ENCODE peak calls at places on chromosomes 7 and 10, in five cellular contexts. I is SJCRH30; B is fibroblast of the aortic adventitia; C is CD8-positive, alpha-beta T cell; S is cardiac muscle cell. Z is an unnamed sample.

GRCh38 chr10:34498821-34499220 is 316.3 kb downstream of the PARD3 start:
- DNase-seq in I (no peak), B (peak; percentile 72), C (no peak), S (no peak), Z (no peak)

GRCh38 chr10:66049335-66049734 is 876.5 kb upstream of the LRRTM3 start:
- DNase-seq in I (no peak), B (no peak), C (no peak), S (no peak), Z (no peak)

GRCh38 chr10:77405771-77406241 is 231.8 kb downstream of the KCNMA1 start:
- DNase-seq in I (peak; percentile 88), B (peak; percentile 62), C (peak; percentile 16), S (peak; percentile 26), Z (peak; percentile 92)

GRCh38 chr10:78247821-78248220 is 214.2 kb downstream of the RPS24 start:
- DNase-seq in I (no peak), B (no peak), C (no peak), S (no peak), Z (no peak)

GRCh38 chr7:55641273-55641691 is 69.0 kb upstream of the VOPP1 start:
- DNase-seq in I (peak; percentile 62), B (peak; percentile 95), C (peak; percentile 27), S (peak; percentile 74), Z (peak; percentile 49)

GRCh38 chr10:35216303-35216905 is 89.8 kb downstream of the CREM start:
- DNase-seq in I (no peak), B (no peak), C (peak; percentile 28), S (no peak), Z (no peak)

GRCh38 chr7:121797283-121798037 is 75.5 kb upstream of the PTPRZ1 start:
- DNase-seq in I (no peak), B (peak; percentile 14), C (no peak), S (no peak), Z (no peak)

GRCh38 chr10:94403034-94403822 is 887 bp downstream of the TBC1D12 start:
- DNase-seq in I (peak; percentile 43), B (peak; percentile 62), C (peak; percentile 11), S (peak; percentile 76), Z (peak; percentile 78)

GRCh38 chr7:21920931-21921330 is 24.8 kb downstream of the CDCA7L start:
- DNase-seq in I (no peak), B (no peak), C (no peak), S (no peak), Z (no peak)

GRCh38 chr10:34124522-34125035 is 690.5 kb downstream of the PARD3 start:
- DNase-seq in I (no peak), B (peak; percentile 49), C (no peak), S (no peak), Z (peak; percentile 75)

GRCh38 chr10:99681553-99681952 is 22.2 kb downstream of the ENTPD7 start:
- DNase-seq in I (no peak), B (peak; percentile 86), C (no peak), S (no peak), Z (peak; percentile 92)

GRCh38 chr7:6536899-6537298 is 14.4 kb downstream of the GRID2IP start:
- DNase-seq in I (peak; percentile 91), B (no peak), C (no peak), S (peak; percentile 74), Z (no peak)

GRCh38 chr7:14048889-14049288 is 59.4 kb upstream of the ETV1 start:
- DNase-seq in I (no peak), B (peak; percentile 5), C (no peak), S (no peak), Z (peak; percentile 3)

GRCh38 chr7:14133752-14134151 is 144.3 kb upstream of the ETV1 start:
- DNase-seq in I (no peak), B (no peak), C (no peak), S (no peak), Z (no peak)

GRCh38 chr10:29591416-29591968 is 43.3 kb downstream of the SVIL start:
- DNase-seq in I (no peak), B (peak; percentile 34), C (no peak), S (no peak), Z (peak; percentile 34)

GRCh38 chr7:109793-110556 is 82.4 kb upstream of the FAM20C start:
- DNase-seq in I (peak; percentile 31), B (no peak), C (no peak), S (no peak), Z (no peak)

GRCh38 chr7:794671-795329 is 37.5 kb upstream of the SUN1 start:
- DNase-seq in I (no peak), B (no peak), C (no peak), S (no peak), Z (no peak)

GRCh38 chr10:61899045-61899444 is 2.5 kb upstream of the ARID5B start:
- DNase-seq in I (no peak), B (peak; percentile 64), C (no peak), S (no peak), Z (peak; percentile 61)
- H3K4me3 ChIP-seq in I (peak overlapping the region; percentile 73), B (no peak overlapping the region), C (peak overlapping the region; percentile 91), S (no peak overlapping the region), Z (no peak overlapping the region)

DNA sequence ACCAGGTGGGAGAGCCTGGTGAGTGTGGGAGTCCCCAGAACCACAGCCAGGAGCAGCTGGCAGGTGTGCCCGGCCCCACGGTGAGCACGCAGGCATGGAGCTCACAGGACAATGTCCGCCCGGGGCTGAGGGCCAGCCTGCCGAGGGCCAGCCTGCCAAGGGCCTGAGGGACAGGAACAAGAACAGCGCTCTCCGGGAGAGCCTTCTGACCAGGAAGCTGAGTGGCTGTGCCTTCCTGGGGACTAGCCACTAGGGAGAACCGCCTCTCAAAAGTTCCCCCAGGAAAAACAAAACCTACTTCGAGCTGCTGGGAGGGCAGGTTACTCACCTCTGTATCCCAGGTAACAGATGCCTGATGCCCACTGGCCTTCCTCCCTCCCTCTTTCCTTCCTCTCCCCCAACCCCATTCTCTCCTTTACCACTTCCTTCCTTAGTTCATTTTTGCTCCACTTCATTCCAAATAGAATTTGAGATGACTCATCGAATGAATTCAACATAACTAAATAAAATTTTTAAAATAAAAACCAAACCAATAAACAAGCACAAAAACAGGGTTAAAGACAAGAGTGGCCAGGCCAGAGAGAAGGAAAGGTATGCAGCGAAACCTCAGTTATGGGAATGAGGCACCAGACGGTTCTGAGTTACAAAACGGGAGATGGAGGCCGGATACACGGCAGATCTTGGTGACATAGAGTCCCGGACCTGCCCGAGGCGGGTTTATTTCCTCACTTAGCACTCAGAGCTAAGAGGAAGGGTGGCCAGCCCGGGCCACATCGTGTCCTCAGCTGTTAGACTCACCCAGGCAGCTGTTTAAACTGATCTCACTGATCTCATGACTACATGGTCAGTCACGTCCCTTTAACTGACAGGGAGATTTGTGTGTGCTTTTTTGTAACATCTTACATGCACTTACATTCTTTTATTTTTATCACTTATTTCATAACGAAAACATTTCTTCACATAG is 128.5 kb downstream of the TNS3 start:
- DNase-seq in I (peak; percentile 98), B (peak; percentile 75), C (no peak), S (no peak), Z (peak; percentile 99)
- H3K4me3 ChIP-seq in I (peak overlapping the region; percentile 61), B (no peak overlapping the region), C (no peak overlapping the region), S (no peak overlapping the region), Z (peak overlapping the region; percentile 8)

GRCh38 chr7:74087791-74088453 is 4.3 kb downstream of the LIMK1 start:
- DNase-seq in I (no peak), B (no peak), C (no peak), S (no peak), Z (no peak)

GRCh38 chr7:74093671-74094223 is 10.1 kb downstream of the LIMK1 start:
- DNase-seq in I (no peak), B (no peak), C (no peak), S (no peak), Z (no peak)

GRCh38 chr7:74092321-74092963 is 8.8 kb downstream of the LIMK1 start:
- DNase-seq in I (peak; percentile 48), B (no peak), C (no peak), S (no peak), Z (peak; percentile 29)

GRCh38 chr7:74094224-74095095 is 10.9 kb downstream of the LIMK1 start:
- DNase-seq in I (peak; percentile 91), B (peak; percentile 85), C (peak; percentile 82), S (peak; percentile 35), Z (peak; percentile 95)

DNA sequence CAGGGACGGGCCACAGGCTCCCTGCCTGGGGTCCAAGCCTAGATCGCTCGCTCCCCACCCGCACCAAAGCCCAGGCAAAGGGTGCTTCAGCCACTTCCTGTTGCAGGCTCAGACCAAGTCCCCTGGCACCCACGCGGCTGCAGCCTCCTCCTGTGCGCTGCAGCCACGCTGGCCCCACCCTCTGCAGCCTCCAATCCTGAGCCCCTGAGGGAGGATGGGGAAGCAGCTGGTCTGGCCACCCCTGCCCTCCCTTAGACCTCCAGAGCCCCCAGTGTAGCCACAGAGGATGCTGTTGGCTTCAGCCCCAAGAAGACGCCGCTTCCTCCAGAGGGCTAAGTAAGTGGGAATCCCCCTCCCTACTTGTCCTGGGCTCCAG is 9.3 kb downstream of the LIMK1 start:
- DNase-seq in I (peak; percentile 67), B (no peak), C (no peak), S (no peak), Z (no peak)
- H3K4me3 ChIP-seq in I (peak overlapping the region; percentile 58), B (no peak overlapping the region), C (no peak overlapping the region), S (no peak overlapping the region), Z (no peak overlapping the region)

GRCh38 chr7:143882020-143882610 is 19.9 kb downstream of the TCAF1 start:
- DNase-seq in I (peak; percentile 55), B (peak; percentile 65), C (no peak), S (peak; percentile 89), Z (peak; percentile 59)

GRCh38 chr7:143884276-143884977 is 17.5 kb downstream of the TCAF1 start:
- DNase-seq in I (no peak), B (no peak), C (no peak), S (no peak), Z (peak; percentile 7)

GRCh38 chr7:143885951-143886350 is 16.0 kb downstream of the TCAF1 start:
- DNase-seq in I (no peak), B (no peak), C (no peak), S (no peak), Z (no peak)

GRCh38 chr7:143884978-143885559 is 16.9 kb downstream of the TCAF1 start:
- DNase-seq in I (no peak), B (peak; percentile 64), C (no peak), S (peak; percentile 82), Z (peak; percentile 72)

GRCh38 chr7:143882611-143883078 is 19.3 kb downstream of the TCAF1 start:
- DNase-seq in I (peak; percentile 92), B (peak; percentile 54), C (no peak), S (peak; percentile 85), Z (peak; percentile 84)
- H3K4me3 ChIP-seq in I (peak overlapping the region; percentile 73), B (peak overlapping the region; percentile 83), C (no peak overlapping the region), S (peak overlapping the region; percentile 55), Z (peak overlapping the region; percentile 61)